ENCODE peak calls at places on chromosomes 4 and X, in seven cellular contexts. D is cardiac fibroblast, I is right lobe of liver, J is choroid plexus epithelial cell, H is mammary epithelial cell, N is breast epithelium, T is ovary. G is an unnamed sample.

GRCh38 chr4:119493419-119493818 is 135.2 kb downstream of the PDE5A start:
- DNase-seq in H (peak), D (peak), I (no peak), T (no peak), J (peak), N (no peak), G (no peak)

GRCh38 chr4:187059031-187059430 is 335.4 kb upstream of the FAT1 start:
- DNase-seq in T (no peak), H (no peak), N (no peak), I (no peak), D (no peak), J (no peak), G (no peak)

GRCh38 chr4:91118597-91118996 is 991.4 kb downstream of the CCSER1 start:
- DNase-seq in N (no peak), I (no peak), D (no peak), H (no peak), T (no peak), J (no peak), G (no peak)

GRCh38 chrX:77441479-77441878 is 5.7 kb upstream of the FGF16 start:
- DNase-seq in I (no peak), N (no peak), J (no peak), T (no peak), D (no peak), H (no peak), G (no peak)

GRCh38 chr4:82852751-82853053 is 38.3 kb downstream of the SEC31A start:
- DNase-seq in N (no peak), J (no peak), T (no peak), I (no peak), D (no peak), H (no peak), G (no peak)

GRCh38 chr4:179626687-179627086 is 2184.4 kb upstream of the AGA start:
- DNase-seq in H (no peak), J (no peak), I (no peak), T (no peak), D (no peak), N (no peak), G (no peak)

GRCh38 chrX:56281789-56282188 is 49.6 kb downstream of the KLF8 start:
- DNase-seq in T (no peak), H (peak), D (peak), J (peak), I (no peak), N (no peak), G (peak)

GRCh38 chr4:155085843-155086530 is 122.4 kb upstream of the NPY2R start:
- DNase-seq in T (no peak), D (peak), I (no peak), H (peak), N (no peak), J (peak), G (peak)

GRCh38 chr4:7553280-7553679 is 118.5 kb upstream of the PSAPL1 start:
- DNase-seq in H (no peak), I (no peak), T (no peak), D (no peak), N (no peak), J (no peak), G (no peak)

GRCh38 chr4:47031011-47031678 is at the start of gene GABRB1:
- DNase-seq in D (peak), I (peak), T (peak), H (peak), J (peak), N (no peak), G (peak)
- H3K4me3 ChIP-seq in D (peak), I (peak), T (peak), H (peak), J (peak), N (peak), G (peak)

DNA sequence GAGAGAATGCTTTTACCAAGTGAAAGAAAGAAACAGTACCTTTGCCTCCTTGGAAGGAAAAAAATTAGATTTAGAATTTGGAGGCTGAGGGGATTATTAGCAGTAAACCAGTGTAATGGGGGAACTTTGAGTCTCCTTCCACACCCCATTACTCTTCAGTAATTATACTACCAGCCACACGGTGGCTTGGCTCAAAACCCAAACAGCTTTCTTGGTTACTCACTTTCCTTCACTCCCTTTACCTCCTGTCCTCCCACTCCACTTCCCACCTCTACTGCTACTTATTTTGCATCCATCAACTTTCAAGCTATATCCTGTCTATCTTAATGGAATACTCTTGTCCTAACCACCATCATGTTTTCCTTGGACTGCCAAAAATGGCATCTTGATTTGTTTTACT is 310.6 kb upstream of the AADAT start:
- DNase-seq in H (no peak), I (no peak), N (no peak), J (no peak), T (no peak), D (no peak), G (no peak)
- TF ChIP-seq CTCF in H (peak), I (no peak), N (no peak), J (peak), T (no peak), D (no peak), G (no peak)

GRCh38 chr4:140567722-140568121 is 1.0 kb downstream of the UCP1 start:
- DNase-seq in N (no peak), D (peak), I (no peak), T (peak), H (no peak), J (peak), G (peak)
- H3K4me3 ChIP-seq in N (peak), D (no peak), I (no peak), T (no peak), H (no peak), J (peak), G (peak)

GRCh38 chrX:2693526-2694002 is 2.5 kb downstream of the CD99 start:
- DNase-seq in J (no peak), N (no peak), D (no peak), I (no peak), T (no peak), H (no peak), G (no peak)
- TF ChIP-seq CTCF in J (no peak), N (no peak), D (no peak), I (no peak), T (no peak), H (no peak), G (no peak)

DNA sequence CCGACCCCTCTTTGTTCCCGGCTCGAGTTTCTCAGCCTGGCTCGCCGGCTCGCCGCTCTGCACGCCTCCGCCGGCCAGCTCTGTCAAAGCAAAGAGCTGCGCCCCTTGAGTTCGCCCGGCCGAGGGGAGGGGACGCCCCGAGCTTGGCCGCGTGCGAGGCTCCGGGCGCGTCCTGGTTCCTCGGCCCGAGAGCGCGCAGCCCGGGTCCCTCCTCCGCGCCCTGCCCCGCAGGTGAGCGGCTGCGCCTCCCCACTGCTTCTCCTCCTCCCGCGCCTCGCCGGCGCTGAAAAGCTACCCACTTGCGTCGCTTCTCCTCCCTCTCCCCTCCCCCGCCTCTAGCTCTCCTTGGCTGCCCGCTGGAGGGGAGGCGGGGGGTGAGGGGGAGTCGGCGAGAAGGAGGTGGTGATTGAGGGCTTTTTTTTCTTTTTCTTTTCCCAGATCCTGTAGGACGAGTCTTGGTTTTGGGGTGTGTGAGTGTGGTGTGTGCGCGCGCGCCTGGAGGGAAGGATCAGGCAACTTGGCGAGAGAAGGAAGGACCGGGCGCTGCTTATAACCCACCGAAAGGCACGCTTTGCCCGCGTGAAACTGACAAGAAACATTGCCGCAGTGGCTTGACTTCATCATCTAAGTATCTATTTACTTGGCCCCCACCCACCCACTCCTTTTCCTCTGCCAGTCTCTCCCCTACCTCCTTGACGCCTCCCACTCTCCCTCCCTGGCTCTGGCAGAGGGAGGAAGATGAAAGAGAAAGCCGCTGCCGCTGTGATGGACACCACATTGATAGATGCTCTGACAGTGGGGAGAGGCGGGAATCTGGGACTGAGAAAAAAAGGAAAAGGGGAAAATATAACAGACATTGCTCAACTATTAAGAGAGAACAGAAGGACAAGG is at the start of gene LEF1:
- DNase-seq in H (peak), N (peak), D (peak), I (no peak), J (peak), T (peak), G (peak)
- H3K4me3 ChIP-seq in H (peak), N (peak), D (peak), I (peak), J (peak), T (peak), G (peak)

GRCh38 chr4:94290245-94290644 is 52.4 kb downstream of the HPGDS start:
- DNase-seq in I (no peak), H (no peak), J (peak), D (no peak), N (no peak), T (no peak), G (no peak)
- TF ChIP-seq CTCF in I (no peak), H (peak), J (peak), D (peak), N (no peak), T (no peak), G (no peak)

G was measured in astrocyte of the spinal cord.